ENCODE peak calls at places on chromosomes 2 and 18, in six cellular contexts. One of them, this sample, is unnamed.

GRCh38 chr2:120818441-120818920 is 82.8 kb downstream of the GLI2 start:
- DNase-seq in mucosa of descending colon: peak
- DNase-seq in LoVo: no peak
- DNase-seq in activated CD4-positive, CD25-positive, alpha-beta regulatory T cell: no peak
- DNase-seq in stimulated activated CD4-positive, alpha-beta T cell treated with anti-CD3 and anti-CD28 coated beads, Interleukin-12 subunit alpha, Interleukin-12 subunit beta, amount 100 ng/mL, for 4 hours: no peak
- DNase-seq in iPS-NIHi11: no peak
- DNase-seq in this sample: no peak

GRCh38 chr2:226190479-226191252 is 609.0 kb downstream of the IRS1 start:
- DNase-seq in mucosa of descending colon: no peak
- DNase-seq in LoVo: no peak
- DNase-seq in activated CD4-positive, CD25-positive, alpha-beta regulatory T cell: no peak
- DNase-seq in stimulated activated CD4-positive, alpha-beta T cell treated with anti-CD3 and anti-CD28 coated beads, Interleukin-12 subunit alpha, Interleukin-12 subunit beta, amount 100 ng/mL, for 4 hours: no peak
- DNase-seq in iPS-NIHi11: no peak
- DNase-seq in this sample: no peak

GRCh38 chr2:9796056-9796792 is 47.0 kb upstream of the TAF1B start:
- DNase-seq in mucosa of descending colon: no peak
- DNase-seq in LoVo: no peak
- DNase-seq in activated CD4-positive, CD25-positive, alpha-beta regulatory T cell: no peak
- DNase-seq in stimulated activated CD4-positive, alpha-beta T cell treated with anti-CD3 and anti-CD28 coated beads, Interleukin-12 subunit alpha, Interleukin-12 subunit beta, amount 100 ng/mL, for 4 hours: no peak
- DNase-seq in iPS-NIHi11: no peak
- DNase-seq in this sample: no peak

GRCh38 chr2:118604831-118605230 is 242.6 kb downstream of the EN1 start:
- DNase-seq in mucosa of descending colon: no peak
- DNase-seq in LoVo: no peak
- DNase-seq in activated CD4-positive, CD25-positive, alpha-beta regulatory T cell: no peak
- DNase-seq in stimulated activated CD4-positive, alpha-beta T cell treated with anti-CD3 and anti-CD28 coated beads, Interleukin-12 subunit alpha, Interleukin-12 subunit beta, amount 100 ng/mL, for 4 hours: no peak
- DNase-seq in iPS-NIHi11: no peak
- DNase-seq in this sample: no peak

GRCh38 chr2:55887906-55888625 is 35.5 kb downstream of the EFEMP1 start:
- DNase-seq in mucosa of descending colon: no peak
- DNase-seq in LoVo: no peak
- DNase-seq in activated CD4-positive, CD25-positive, alpha-beta regulatory T cell: no peak
- DNase-seq in stimulated activated CD4-positive, alpha-beta T cell treated with anti-CD3 and anti-CD28 coated beads, Interleukin-12 subunit alpha, Interleukin-12 subunit beta, amount 100 ng/mL, for 4 hours: no peak
- DNase-seq in iPS-NIHi11: no peak
- DNase-seq in this sample: no peak

GRCh38 chr2:17625446-17625845 is 85.0 kb downstream of the VSNL1 start:
- DNase-seq in mucosa of descending colon: no peak
- DNase-seq in LoVo: no peak
- DNase-seq in activated CD4-positive, CD25-positive, alpha-beta regulatory T cell: no peak
- DNase-seq in stimulated activated CD4-positive, alpha-beta T cell treated with anti-CD3 and anti-CD28 coated beads, Interleukin-12 subunit alpha, Interleukin-12 subunit beta, amount 100 ng/mL, for 4 hours: no peak
- DNase-seq in iPS-NIHi11: no peak
- DNase-seq in this sample: no peak

GRCh38 chr2:36839976-36840617 is 126.2 kb downstream of the STRN start:
- DNase-seq in mucosa of descending colon: no peak
- DNase-seq in LoVo: no peak
- DNase-seq in activated CD4-positive, CD25-positive, alpha-beta regulatory T cell: no peak
- DNase-seq in stimulated activated CD4-positive, alpha-beta T cell treated with anti-CD3 and anti-CD28 coated beads, Interleukin-12 subunit alpha, Interleukin-12 subunit beta, amount 100 ng/mL, for 4 hours: no peak
- DNase-seq in iPS-NIHi11: no peak
- DNase-seq in this sample: no peak

GRCh38 chr2:13858626-13859025 is 773.9 kb upstream of the LRATD1 start:
- DNase-seq in mucosa of descending colon: no peak
- DNase-seq in LoVo: no peak
- DNase-seq in activated CD4-positive, CD25-positive, alpha-beta regulatory T cell: no peak
- DNase-seq in stimulated activated CD4-positive, alpha-beta T cell treated with anti-CD3 and anti-CD28 coated beads, Interleukin-12 subunit alpha, Interleukin-12 subunit beta, amount 100 ng/mL, for 4 hours: no peak
- DNase-seq in iPS-NIHi11: no peak
- DNase-seq in this sample: no peak

GRCh38 chr2:133414486-133415209 is 153.6 kb downstream of the NCKAP5 start:
- DNase-seq in mucosa of descending colon: peak
- DNase-seq in LoVo: no peak
- DNase-seq in activated CD4-positive, CD25-positive, alpha-beta regulatory T cell: no peak
- DNase-seq in stimulated activated CD4-positive, alpha-beta T cell treated with anti-CD3 and anti-CD28 coated beads, Interleukin-12 subunit alpha, Interleukin-12 subunit beta, amount 100 ng/mL, for 4 hours: no peak
- DNase-seq in iPS-NIHi11: no peak
- DNase-seq in this sample: no peak

GRCh38 chr18:79769698-79770500 is 27.8 kb upstream of the KCNG2 start:
- DNase-seq in mucosa of descending colon: no peak
- DNase-seq in LoVo: no peak
- DNase-seq in activated CD4-positive, CD25-positive, alpha-beta regulatory T cell: no peak
- DNase-seq in stimulated activated CD4-positive, alpha-beta T cell treated with anti-CD3 and anti-CD28 coated beads, Interleukin-12 subunit alpha, Interleukin-12 subunit beta, amount 100 ng/mL, for 4 hours: no peak
- DNase-seq in iPS-NIHi11: no peak
- DNase-seq in this sample: no peak

GRCh38 chr18:22337878-22338277 is 79.8 kb downstream of the CTAGE1 start:
- DNase-seq in mucosa of descending colon: no peak
- DNase-seq in LoVo: no peak
- DNase-seq in activated CD4-positive, CD25-positive, alpha-beta regulatory T cell: no peak
- DNase-seq in stimulated activated CD4-positive, alpha-beta T cell treated with anti-CD3 and anti-CD28 coated beads, Interleukin-12 subunit alpha, Interleukin-12 subunit beta, amount 100 ng/mL, for 4 hours: no peak
- DNase-seq in iPS-NIHi11: no peak
- DNase-seq in this sample: no peak

GRCh38 chr2:144406111-144406788 is 113.7 kb downstream of the ZEB2 start:
- DNase-seq in mucosa of descending colon: no peak
- DNase-seq in LoVo: no peak
- DNase-seq in activated CD4-positive, CD25-positive, alpha-beta regulatory T cell: no peak
- DNase-seq in stimulated activated CD4-positive, alpha-beta T cell treated with anti-CD3 and anti-CD28 coated beads, Interleukin-12 subunit alpha, Interleukin-12 subunit beta, amount 100 ng/mL, for 4 hours: no peak
- DNase-seq in iPS-NIHi11: no peak
- DNase-seq in this sample: no peak

This sample was measured in hypothalamus.